ENCODE peak calls at places on chromosomes 13 and 19, in five cellular contexts. One of them, this sample, is unnamed.

GRCh38 chr13:26984337-26984736 is 187.3 kb downstream of the USP12 start:
- DNase-seq in AG10803: no peak
- DNase-seq in HFFc6: no peak
- DNase-seq in activated naive CD4-positive, alpha-beta T cell treated with Interleukin-2 at 50 U/mL for 16 hours: no peak
- DNase-seq in aorta: no peak
- DNase-seq in this sample: no peak

GRCh38 chr13:100566543-100566942 is 22.0 kb downstream of the GGACT start:
- DNase-seq in AG10803: peak; percentile 13
- DNase-seq in HFFc6: peak; percentile 13
- DNase-seq in activated naive CD4-positive, alpha-beta T cell treated with Interleukin-2 at 50 U/mL for 16 hours: no peak
- DNase-seq in aorta: no peak
- DNase-seq in this sample: no peak

GRCh38 chr19:49398001-49398615 is 10.1 kb downstream of the KASH5 start:
- DNase-seq in AG10803: no peak
- DNase-seq in HFFc6: no peak
- DNase-seq in activated naive CD4-positive, alpha-beta T cell treated with Interleukin-2 at 50 U/mL for 16 hours: no peak
- DNase-seq in aorta: no peak
- DNase-seq in this sample: no peak

GRCh38 chr13:43935878-43936277 is 56.2 kb downstream of the LACC1 start:
- DNase-seq in AG10803: peak; percentile 72
- DNase-seq in HFFc6: no peak
- DNase-seq in activated naive CD4-positive, alpha-beta T cell treated with Interleukin-2 at 50 U/mL for 16 hours: no peak
- DNase-seq in aorta: no peak
- DNase-seq in this sample: no peak

GRCh38 chr13:52405767-52406494 is at the start of gene THSD1:
- DNase-seq in AG10803: peak; percentile 56
- DNase-seq in HFFc6: peak; percentile 36
- DNase-seq in activated naive CD4-positive, alpha-beta T cell treated with Interleukin-2 at 50 U/mL for 16 hours: peak; percentile 9
- DNase-seq in aorta: peak; percentile 62
- DNase-seq in this sample: peak; percentile 19

GRCh38 chr19:5648464-5648863 is 25.6 kb downstream of the SAFB start:
- DNase-seq in AG10803: no peak
- DNase-seq in HFFc6: no peak
- DNase-seq in activated naive CD4-positive, alpha-beta T cell treated with Interleukin-2 at 50 U/mL for 16 hours: no peak
- DNase-seq in aorta: no peak
- DNase-seq in this sample: no peak

GRCh38 chr19:28977826-28978225 is 235.1 kb downstream of the UQCRFS1 start:
- DNase-seq in AG10803: no peak
- DNase-seq in HFFc6: no peak
- DNase-seq in activated naive CD4-positive, alpha-beta T cell treated with Interleukin-2 at 50 U/mL for 16 hours: no peak
- DNase-seq in aorta: no peak
- DNase-seq in this sample: no peak

GRCh38 chr13:110524484-110525254 is 36.9 kb downstream of the RAB20 start:
- DNase-seq in AG10803: no peak
- DNase-seq in HFFc6: no peak
- DNase-seq in activated naive CD4-positive, alpha-beta T cell treated with Interleukin-2 at 50 U/mL for 16 hours: no peak
- DNase-seq in aorta: peak; percentile 74
- DNase-seq in this sample: peak; percentile 56